ENCODE peak calls at places on chromosomes 7 and 10, in four cellular contexts. One of them, this sample, is unnamed.

GRCh38 chr10:86203162-86203905 is 163.3 kb downstream of the GRID1 start:
- DNase-seq in HTR-8/SVneo: peak
- DNase-seq in stimulated activated CD8-positive, alpha-beta memory T cell treated with anti-CD3 and anti-CD28 coated beads, Interleukin-7, amount 100 ng/mL, for 1 hour: no peak
- DNase-seq in EH: peak
- DNase-seq in this sample: no peak

GRCh38 chr10:59606551-59606961 is 103.1 kb downstream of the SLC16A9 start:
- DNase-seq in HTR-8/SVneo: no peak
- DNase-seq in EH: no peak
- DNase-seq in stimulated activated CD8-positive, alpha-beta memory T cell treated with anti-CD3 and anti-CD28 coated beads, Interleukin-7, amount 100 ng/mL, for 1 hour: no peak
- DNase-seq in this sample: no peak

GRCh38 chr7:102303669-102304422 is 17.2 kb downstream of the SH2B2 start:
- DNase-seq in HTR-8/SVneo: no peak
- DNase-seq in stimulated activated CD8-positive, alpha-beta memory T cell treated with anti-CD3 and anti-CD28 coated beads, Interleukin-7, amount 100 ng/mL, for 1 hour: no peak
- DNase-seq in EH: no peak
- DNase-seq in this sample: no peak

GRCh38 chr10:97798958-97799565 is 27.3 kb upstream of the SFRP5 start:
- DNase-seq in HTR-8/SVneo: no peak
- DNase-seq in stimulated activated CD8-positive, alpha-beta memory T cell treated with anti-CD3 and anti-CD28 coated beads, Interleukin-7, amount 100 ng/mL, for 1 hour: no peak
- DNase-seq in EH: no peak
- DNase-seq in this sample: no peak

GRCh38 chr7:28573059-28573553 is 160.8 kb downstream of the CREB5 start:
- DNase-seq in stimulated activated CD8-positive, alpha-beta memory T cell treated with anti-CD3 and anti-CD28 coated beads, Interleukin-7, amount 100 ng/mL, for 1 hour: no peak
- DNase-seq in EH: peak
- DNase-seq in HTR-8/SVneo: no peak
- DNase-seq in this sample: no peak

GRCh38 chr10:8168836-8169235 is 114.3 kb downstream of the GATA3 start:
- DNase-seq in EH: no peak
- DNase-seq in stimulated activated CD8-positive, alpha-beta memory T cell treated with anti-CD3 and anti-CD28 coated beads, Interleukin-7, amount 100 ng/mL, for 1 hour: no peak
- DNase-seq in HTR-8/SVneo: no peak
- DNase-seq in this sample: no peak

GRCh38 chr10:48448796-48449195 is 142.3 kb downstream of the MAPK8 start:
- DNase-seq in HTR-8/SVneo: no peak
- DNase-seq in EH: peak
- DNase-seq in stimulated activated CD8-positive, alpha-beta memory T cell treated with anti-CD3 and anti-CD28 coated beads, Interleukin-7, amount 100 ng/mL, for 1 hour: no peak
- DNase-seq in this sample: no peak

GRCh38 chr7:33195264-33195663 is 65.9 kb downstream of the BBS9 start:
- DNase-seq in HTR-8/SVneo: no peak
- DNase-seq in stimulated activated CD8-positive, alpha-beta memory T cell treated with anti-CD3 and anti-CD28 coated beads, Interleukin-7, amount 100 ng/mL, for 1 hour: no peak
- DNase-seq in EH: peak
- DNase-seq in this sample: no peak

GRCh38 chr7:128265156-128265905 is 24.3 kb downstream of the LEP start:
- DNase-seq in HTR-8/SVneo: no peak
- DNase-seq in stimulated activated CD8-positive, alpha-beta memory T cell treated with anti-CD3 and anti-CD28 coated beads, Interleukin-7, amount 100 ng/mL, for 1 hour: no peak
- DNase-seq in EH: no peak
- DNase-seq in this sample: no peak

GRCh38 chr10:3102721-3103410 is 35.5 kb downstream of the PFKP start:
- DNase-seq in EH: no peak
- DNase-seq in HTR-8/SVneo: no peak
- DNase-seq in stimulated activated CD8-positive, alpha-beta memory T cell treated with anti-CD3 and anti-CD28 coated beads, Interleukin-7, amount 100 ng/mL, for 1 hour: no peak
- DNase-seq in this sample: no peak

GRCh38 chr10:58017719-58018367 is 249.9 kb downstream of the IPMK start:
- DNase-seq in EH: peak
- DNase-seq in HTR-8/SVneo: peak
- DNase-seq in stimulated activated CD8-positive, alpha-beta memory T cell treated with anti-CD3 and anti-CD28 coated beads, Interleukin-7, amount 100 ng/mL, for 1 hour: no peak
- DNase-seq in this sample: no peak

GRCh38 chr7:46738713-46739220 is 817.7 kb upstream of the IGFBP3 start:
- DNase-seq in EH: no peak
- DNase-seq in HTR-8/SVneo: no peak
- DNase-seq in stimulated activated CD8-positive, alpha-beta memory T cell treated with anti-CD3 and anti-CD28 coated beads, Interleukin-7, amount 100 ng/mL, for 1 hour: no peak
- DNase-seq in this sample: no peak

GRCh38 chr10:119658274-119658673 is 7.1 kb downstream of the BAG3 start:
- DNase-seq in stimulated activated CD8-positive, alpha-beta memory T cell treated with anti-CD3 and anti-CD28 coated beads, Interleukin-7, amount 100 ng/mL, for 1 hour: no peak
- DNase-seq in HTR-8/SVneo: peak
- DNase-seq in EH: peak
- DNase-seq in this sample: no peak

GRCh38 chr10:118195729-118196128 is 146.4 kb downstream of the FAM204A start:
- DNase-seq in EH: no peak
- DNase-seq in HTR-8/SVneo: no peak
- DNase-seq in stimulated activated CD8-positive, alpha-beta memory T cell treated with anti-CD3 and anti-CD28 coated beads, Interleukin-7, amount 100 ng/mL, for 1 hour: no peak
- DNase-seq in this sample: no peak

GRCh38 chr10:75203724-75204123 is 6.9 kb upstream of the VDAC2 start:
- DNase-seq in HTR-8/SVneo: no peak
- DNase-seq in EH: no peak
- DNase-seq in stimulated activated CD8-positive, alpha-beta memory T cell treated with anti-CD3 and anti-CD28 coated beads, Interleukin-7, amount 100 ng/mL, for 1 hour: no peak
- DNase-seq in this sample: no peak

GRCh38 chr7:120064565-120064964 is 208.4 kb upstream of the KCND2 start:
- DNase-seq in EH: no peak
- DNase-seq in HTR-8/SVneo: no peak
- DNase-seq in stimulated activated CD8-positive, alpha-beta memory T cell treated with anti-CD3 and anti-CD28 coated beads, Interleukin-7, amount 100 ng/mL, for 1 hour: no peak
- DNase-seq in this sample: no peak

GRCh38 chr7:82445226-82445625 is 1.6 kb upstream of the CACNA2D1 start:
- DNase-seq in EH: no peak
- DNase-seq in stimulated activated CD8-positive, alpha-beta memory T cell treated with anti-CD3 and anti-CD28 coated beads, Interleukin-7, amount 100 ng/mL, for 1 hour: no peak
- DNase-seq in HTR-8/SVneo: no peak
- DNase-seq in this sample: no peak

GRCh38 chr10:65142641-65143435 is 1621.6 kb downstream of the REEP3 start:
- DNase-seq in EH: no peak
- DNase-seq in HTR-8/SVneo: no peak
- DNase-seq in stimulated activated CD8-positive, alpha-beta memory T cell treated with anti-CD3 and anti-CD28 coated beads, Interleukin-7, amount 100 ng/mL, for 1 hour: no peak
- DNase-seq in this sample: no peak

GRCh38 chr7:30448461-30449189 is 30.0 kb downstream of the NOD1 start:
- DNase-seq in EH: no peak
- DNase-seq in stimulated activated CD8-positive, alpha-beta memory T cell treated with anti-CD3 and anti-CD28 coated beads, Interleukin-7, amount 100 ng/mL, for 1 hour: no peak
- DNase-seq in HTR-8/SVneo: no peak
- DNase-seq in this sample: no peak

GRCh38 chr10:14742815-14743214 is 31.9 kb downstream of the FAM107B start:
- DNase-seq in EH: no peak
- DNase-seq in stimulated activated CD8-positive, alpha-beta memory T cell treated with anti-CD3 and anti-CD28 coated beads, Interleukin-7, amount 100 ng/mL, for 1 hour: no peak
- DNase-seq in HTR-8/SVneo: no peak
- DNase-seq in this sample: no peak

GRCh38 chr7:42076870-42077269 is 160.1 kb downstream of the GLI3 start:
- DNase-seq in EH: no peak
- DNase-seq in stimulated activated CD8-positive, alpha-beta memory T cell treated with anti-CD3 and anti-CD28 coated beads, Interleukin-7, amount 100 ng/mL, for 1 hour: no peak
- DNase-seq in HTR-8/SVneo: no peak
- DNase-seq in this sample: no peak

GRCh38 chr10:74585231-74586087 is 240.9 kb upstream of the KAT6B start:
- DNase-seq in EH: peak
- DNase-seq in HTR-8/SVneo: no peak
- DNase-seq in stimulated activated CD8-positive, alpha-beta memory T cell treated with anti-CD3 and anti-CD28 coated beads, Interleukin-7, amount 100 ng/mL, for 1 hour: no peak
- DNase-seq in this sample: peak

GRCh38 chr10:22436526-22436892 is 91.2 kb downstream of the SPAG6 start:
- DNase-seq in HTR-8/SVneo: no peak
- DNase-seq in EH: no peak
- DNase-seq in stimulated activated CD8-positive, alpha-beta memory T cell treated with anti-CD3 and anti-CD28 coated beads, Interleukin-7, amount 100 ng/mL, for 1 hour: peak
- DNase-seq in this sample: no peak

GRCh38 chr7:79401254-79401653 is 52.2 kb downstream of the MAGI2 start:
- DNase-seq in EH: no peak
- DNase-seq in stimulated activated CD8-positive, alpha-beta memory T cell treated with anti-CD3 and anti-CD28 coated beads, Interleukin-7, amount 100 ng/mL, for 1 hour: no peak
- DNase-seq in HTR-8/SVneo: no peak
- DNase-seq in this sample: no peak

GRCh38 chr10:10849306-10849705 is 168.4 kb upstream of the CELF2 start:
- DNase-seq in HTR-8/SVneo: no peak
- DNase-seq in EH: no peak
- DNase-seq in stimulated activated CD8-positive, alpha-beta memory T cell treated with anti-CD3 and anti-CD28 coated beads, Interleukin-7, amount 100 ng/mL, for 1 hour: no peak
- DNase-seq in this sample: no peak

GRCh38 chr10:126646101-126646500 is 24.4 kb downstream of the C10orf90 start:
- DNase-seq in stimulated activated CD8-positive, alpha-beta memory T cell treated with anti-CD3 and anti-CD28 coated beads, Interleukin-7, amount 100 ng/mL, for 1 hour: no peak
- DNase-seq in HTR-8/SVneo: peak
- DNase-seq in EH: peak
- DNase-seq in this sample: no peak

GRCh38 chr7:125136755-125137547 is 207.3 kb upstream of the POT1 start:
- DNase-seq in stimulated activated CD8-positive, alpha-beta memory T cell treated with anti-CD3 and anti-CD28 coated beads, Interleukin-7, amount 100 ng/mL, for 1 hour: no peak
- DNase-seq in EH: no peak
- DNase-seq in HTR-8/SVneo: no peak
- DNase-seq in this sample: no peak

GRCh38 chr10:50367732-50368131 is 116.4 kb upstream of the ASAH2 start:
- DNase-seq in HTR-8/SVneo: peak
- DNase-seq in EH: peak
- DNase-seq in stimulated activated CD8-positive, alpha-beta memory T cell treated with anti-CD3 and anti-CD28 coated beads, Interleukin-7, amount 100 ng/mL, for 1 hour: no peak
- DNase-seq in this sample: no peak

GRCh38 chr10:87608756-87609155 is 50.9 kb upstream of the PAPSS2 start:
- DNase-seq in stimulated activated CD8-positive, alpha-beta memory T cell treated with anti-CD3 and anti-CD28 coated beads, Interleukin-7, amount 100 ng/mL, for 1 hour: no peak
- DNase-seq in EH: peak
- DNase-seq in HTR-8/SVneo: no peak
- DNase-seq in this sample: no peak

GRCh38 chr10:44995914-44996633 is 4.6 kb upstream of the ZNF22 start:
- DNase-seq in stimulated activated CD8-positive, alpha-beta memory T cell treated with anti-CD3 and anti-CD28 coated beads, Interleukin-7, amount 100 ng/mL, for 1 hour: no peak
- DNase-seq in HTR-8/SVneo: no peak
- DNase-seq in EH: peak
- DNase-seq in this sample: no peak

GRCh38 chr7:101859411-101860106 is 42.1 kb downstream of the CUX1 start:
- DNase-seq in EH: peak
- DNase-seq in HTR-8/SVneo: no peak
- DNase-seq in stimulated activated CD8-positive, alpha-beta memory T cell treated with anti-CD3 and anti-CD28 coated beads, Interleukin-7, amount 100 ng/mL, for 1 hour: no peak
- DNase-seq in this sample: no peak

GRCh38 chr7:138515001-138515528 is 55.0 kb downstream of the TRIM24 start:
- DNase-seq in stimulated activated CD8-positive, alpha-beta memory T cell treated with anti-CD3 and anti-CD28 coated beads, Interleukin-7, amount 100 ng/mL, for 1 hour: no peak
- DNase-seq in HTR-8/SVneo: no peak
- DNase-seq in EH: no peak
- DNase-seq in this sample: no peak

GRCh38 chr7:99399597-99399996 is 8.8 kb downstream of the PDAP1 start:
- DNase-seq in HTR-8/SVneo: no peak
- DNase-seq in stimulated activated CD8-positive, alpha-beta memory T cell treated with anti-CD3 and anti-CD28 coated beads, Interleukin-7, amount 100 ng/mL, for 1 hour: no peak
- DNase-seq in EH: no peak
- DNase-seq in this sample: no peak

GRCh38 chr7:44132039-44132438 is 8.7 kb upstream of the POLD2 start:
- DNase-seq in stimulated activated CD8-positive, alpha-beta memory T cell treated with anti-CD3 and anti-CD28 coated beads, Interleukin-7, amount 100 ng/mL, for 1 hour: no peak
- DNase-seq in EH: peak
- DNase-seq in HTR-8/SVneo: peak
- DNase-seq in this sample: no peak

GRCh38 chr10:58954163-58954562 is 222.3 kb upstream of the PHYHIPL start:
- DNase-seq in EH: no peak
- DNase-seq in stimulated activated CD8-positive, alpha-beta memory T cell treated with anti-CD3 and anti-CD28 coated beads, Interleukin-7, amount 100 ng/mL, for 1 hour: no peak
- DNase-seq in HTR-8/SVneo: no peak
- DNase-seq in this sample: no peak

This sample was measured in activated T-helper 1 cell treated with anti-CD3 and anti-CD28 coated beads, Interleukin-2, amount 50 U/mL, for 16 hours.